ENCODE peak calls at places on chromosomes 12 and 14, in ten cellular contexts. U is suprapubic skin, D is stomach, B is HepG2, N is upper lobe of left lung, C is H1, Z is K562, F is GM12878, P is sigmoid colon, Y is SK-N-SH. M is an unnamed sample. For H3K4me1, the result is how much of the 10 kb centered on the place peaks cover.

GRCh38 chr12:94637714-94638113 is 12.6 kb downstream of the TMCC3 start:
- DNase-seq in N (no peak), D (no peak), Z (no peak), P (no peak), C (no peak), U (no peak), Y (no peak), B (peak), F (no peak), M (no peak)

GRCh38 chr12:93663729-93664084 is 13.5 kb upstream of the CRADD start:
- DNase-seq in C (no peak), B (no peak), D (no peak), P (no peak), N (no peak), Y (no peak), Z (no peak), U (no peak), F (no peak), M (no peak)

GRCh38 chr12:64618953-64619590 is 8.8 kb downstream of the RASSF3 start:
- DNase-seq in N (no peak), D (no peak), Z (peak), C (no peak), F (peak), U (no peak), B (no peak), P (no peak), Y (no peak), M (no peak)

GRCh38 chr12:53049582-53050318 is at the start of gene TNS2:
- DNase-seq in D (peak), U (peak), P (peak), F (no peak), N (peak), Y (peak), B (peak), Z (peak), C (peak), M (peak)

GRCh38 chr12:86389949-86390348 is 133.8 kb upstream of the MGAT4C start:
- DNase-seq in N (no peak), U (no peak), P (no peak), Y (no peak), Z (no peak), C (no peak), D (no peak), B (no peak), F (no peak), M (no peak)

GRCh38 chr14:105485720-105486332 is 860 bp upstream of the CRIP1 start:
- DNase-seq in C (peak), N (no peak), Y (peak), B (peak), P (no peak), F (no peak), D (no peak), Z (peak), U (no peak), M (no peak)

GRCh38 chr14:79631276-79631675 is 580.0 kb downstream of the DIO2 start:
- DNase-seq in F (no peak), D (no peak), U (no peak), C (peak), B (no peak), N (no peak), Y (no peak), P (no peak), Z (no peak), M (no peak)

GRCh38 chr12:70831538-70831937 is 89.0 kb downstream of the PTPRR start:
- DNase-seq in F (no peak), B (no peak), Z (peak), N (no peak), C (no peak), P (no peak), U (no peak), Y (no peak), D (no peak), M (no peak)

GRCh38 chr14:26982071-26982470 is 384.2 kb upstream of the NOVA1 start:
- DNase-seq in U (no peak), B (no peak), Z (no peak), N (no peak), C (no peak), Y (no peak), P (no peak), D (no peak), F (no peak), M (no peak)

GRCh38 chr12:100574262-100575074 is 984 bp downstream of the GAS2L3 start:
- DNase-seq in P (no peak), D (no peak), Z (no peak), B (no peak), F (no peak), C (no peak), U (peak), Y (peak), N (no peak), M (no peak)

GRCh38 chr12:47775100-47775911 is 2.3 kb downstream of the SLC48A1 start:
- DNase-seq in C (no peak), B (no peak), Z (peak), D (no peak), U (no peak), Y (no peak), N (no peak), F (no peak), P (peak), M (no peak)

GRCh38 chr14:104524726-104525125 is 54.8 kb upstream of the C14orf180 start:
- DNase-seq in B (no peak), U (no peak), Y (no peak), C (no peak), D (no peak), Z (no peak), P (peak), F (no peak), N (peak), M (no peak)

GRCh38 chr12:94458882-94459772 is 540 bp downstream of the CEP83 start:
- DNase-seq in Z (peak), B (peak), N (no peak), F (no peak), D (no peak), P (no peak), Y (peak), C (no peak), U (no peak), M (no peak)

GRCh38 chr12:118611295-118611694 is 234.9 kb downstream of the SUDS3 start:
- DNase-seq in B (no peak), N (no peak), C (no peak), P (peak), F (no peak), Y (peak), Z (no peak), U (no peak), D (peak), M (no peak)

GRCh38 chr12:94643585-94643984 is 6.8 kb downstream of the TMCC3 start:
- DNase-seq in Y (no peak), C (no peak), B (no peak), Z (no peak), D (no peak), F (no peak), P (no peak), U (no peak), N (peak), M (no peak)

GRCh38 chr12:50951112-50951511 is 1.2 kb upstream of the HIGD1C start:
- DNase-seq in Y (no peak), N (no peak), P (no peak), D (no peak), F (no peak), U (no peak), Z (no peak), C (no peak), B (no peak), M (no peak)

GRCh38 chr14:67727361-67727760 is 25.7 kb downstream of the RDH12 start:
- DNase-seq in F (no peak), Z (no peak), B (no peak), U (no peak), D (no peak), Y (no peak), P (no peak), C (no peak), N (no peak), M (no peak)

GRCh38 chr12:13248956-13249355 is 52.4 kb downstream of the EMP1 start:
- DNase-seq in F (no peak), Z (no peak), N (no peak), P (no peak), C (no peak), Y (no peak), U (no peak), D (no peak), B (no peak), M (no peak)

GRCh38 chr14:54487771-54488170 is 1.0 kb downstream of the GMFB start:
- DNase-seq in Y (peak), C (no peak), N (no peak), F (no peak), P (no peak), Z (no peak), U (no peak), B (no peak), D (no peak), M (no peak)

GRCh38 chr14:66650491-66650911 is 142.6 kb downstream of the GPHN start:
- DNase-seq in D (no peak), U (no peak), P (no peak), Z (no peak), B (no peak), Y (no peak), N (no peak), F (peak), C (no peak), M (no peak)

GRCh38 chr12:3097186-3097804 is 20.1 kb downstream of the TSPAN9 start:
- DNase-seq in F (no peak), U (no peak), P (no peak), B (peak), C (no peak), Z (peak), Y (peak), D (peak), N (peak), M (peak)

GRCh38 chr14:95713596-95714371 is at the start of gene TCL1A:
- DNase-seq in D (no peak), N (no peak), C (peak), B (no peak), Z (peak), F (no peak), U (no peak), P (no peak), Y (no peak), M (no peak)

GRCh38 chr14:38074091-38074490 is 133.6 kb upstream of the SSTR1 start:
- DNase-seq in Y (no peak), D (no peak), F (no peak), U (no peak), N (no peak), C (no peak), P (no peak), B (no peak), Z (no peak), M (no peak)

GRCh38 chr12:4221157-4221556 is 52.4 kb upstream of the CCND2 start:
- DNase-seq in Y (no peak), U (no peak), D (no peak), Z (no peak), B (no peak), F (no peak), N (no peak), C (no peak), P (no peak), M (no peak)

GRCh38 chr12:1250641-1251040 is 259.6 kb downstream of the ERC1 start:
- DNase-seq in F (no peak), B (no peak), D (no peak), N (no peak), P (no peak), U (no peak), C (no peak), Y (peak), Z (no peak), M (no peak)

GRCh38 chr14:28057286-28058011 is 709.1 kb upstream of the FOXG1 start:
- DNase-seq in F (no peak), Y (no peak), P (no peak), C (no peak), B (no peak), N (no peak), D (no peak), U (no peak), Z (no peak), M (no peak)

GRCh38 chr14:39122330-39123138 is 8.4 kb downstream of the GEMIN2 start:
- DNase-seq in Y (no peak), B (no peak), F (no peak), Z (no peak), C (no peak), D (no peak), U (no peak), N (no peak), P (no peak), M (no peak)

GRCh38 chr14:80839743-80840142 is 101.8 kb downstream of the CEP128 start:
- DNase-seq in B (no peak), C (no peak), D (no peak), P (no peak), Z (no peak), Y (no peak), N (no peak), F (no peak), U (no peak), M (no peak)

GRCh38 chr14:69056389-69056788 is 77.3 kb upstream of the ACTN1 start:
- DNase-seq in D (no peak), Y (peak), B (no peak), P (no peak), N (no peak), C (no peak), U (no peak), F (no peak), Z (no peak), M (no peak)

GRCh38 chr14:90456551-90456950 is 59.7 kb downstream of the CALM1 start:
- DNase-seq in U (no peak), Y (no peak), Z (no peak), C (no peak), D (no peak), B (no peak), F (no peak), N (no peak), P (no peak), M (no peak)

GRCh38 chr12:15356831-15357456 is 34.6 kb downstream of the PTPRO start:
- DNase-seq in B (no peak), P (no peak), Y (no peak), C (no peak), F (no peak), Z (no peak), D (no peak), U (no peak), N (no peak), M (no peak)

GRCh38 chr12:122721057-122721545 is 4.5 kb upstream of the HCAR3 start:
- DNase-seq in B (peak), P (no peak), N (no peak), Y (no peak), C (no peak), D (no peak), Z (no peak), U (no peak), F (peak), M (no peak)

GRCh38 chr12:116183741-116184141 is 93.8 kb downstream of the MED13L start:
- DNase-seq in D (no peak), P (no peak), B (no peak), C (no peak), Z (no peak), Y (no peak), F (no peak), U (no peak), N (no peak), M (no peak)
- TF ChIP-seq EP300 in D (no peak), P (no peak), B (no peak), C (no peak), Z (no peak), Y (no peak), F (no peak), U (no peak), N (no peak), M (no peak)

GRCh38 chr12:101616027-101616494 is 21.3 kb downstream of the MYBPC1 start:
- DNase-seq in C (no peak), N (no peak), F (no peak), P (no peak), Y (no peak), U (no peak), B (peak), Z (no peak), D (no peak), M (no peak)
- TF ChIP-seq POLR2AphosphoS5 in C (no peak), N (peak), F (no peak), P (peak), Y (no peak), U (no peak), B (no peak), Z (no peak), D (peak), M (peak)

GRCh38 chr12:114733919-114734318 is 49.9 kb upstream of the TBX3 start:
- DNase-seq in C (no peak), B (no peak), N (no peak), U (no peak), D (no peak), F (no peak), P (no peak), Y (no peak), Z (no peak), M (peak)
- H3K4me1 ChIP-seq in C (under half), B (under half), N (under half), U (under half), D (under half), F (under half), P (under half), Y (under half), Z (under half), M (under half)

GRCh38 chr14:99930420-99931274 is 134.6 kb upstream of the EVL start:
- DNase-seq in C (no peak), U (no peak), D (no peak), B (no peak), Y (peak), Z (no peak), N (no peak), F (peak), P (no peak), M (no peak)
- TF ChIP-seq EP300 in C (no peak), U (no peak), D (no peak), B (no peak), Y (no peak), Z (no peak), N (no peak), F (peak), P (no peak), M (no peak)